ENCODE peak calls at places on chromosomes 12 and 14, in five cellular contexts. One of them, this sample, is unnamed.

GRCh38 chr14:33165144-33165925 is 226.7 kb downstream of the NPAS3 start:
- DNase-seq in esophagus muscularis mucosa: no peak
- DNase-seq in stomach: no peak
- DNase-seq in ascending aorta: no peak
- DNase-seq in BE2C: no peak
- DNase-seq in this sample: no peak

GRCh38 chr12:34399631-34400422 is 377.5 kb downstream of the ALG10 start:
- DNase-seq in BE2C: peak; percentile 3
- DNase-seq in esophagus muscularis mucosa: peak; percentile 84
- DNase-seq in ascending aorta: no peak
- DNase-seq in stomach: peak; percentile 20
- DNase-seq in this sample: no peak

GRCh38 chr14:89171168-89171567 is 245.9 kb downstream of the FOXN3 start:
- DNase-seq in esophagus muscularis mucosa: no peak
- DNase-seq in ascending aorta: no peak
- DNase-seq in stomach: no peak
- DNase-seq in BE2C: no peak
- DNase-seq in this sample: no peak

GRCh38 chr12:29176951-29177350 is 27.9 kb downstream of the FAR2 start:
- DNase-seq in ascending aorta: no peak
- DNase-seq in BE2C: no peak
- DNase-seq in stomach: no peak
- DNase-seq in esophagus muscularis mucosa: no peak
- DNase-seq in this sample: no peak

GRCh38 chr14:54420478-54421116 is 20.6 kb downstream of the CNIH1 start:
- DNase-seq in ascending aorta: no peak
- DNase-seq in stomach: no peak
- DNase-seq in esophagus muscularis mucosa: no peak
- DNase-seq in BE2C: peak; percentile 53
- DNase-seq in this sample: no peak

GRCh38 chr12:127399451-127399850 is 867.5 kb upstream of the TMEM132C start:
- DNase-seq in ascending aorta: no peak
- DNase-seq in esophagus muscularis mucosa: peak; percentile 14
- DNase-seq in BE2C: no peak
- DNase-seq in stomach: no peak
- DNase-seq in this sample: no peak

GRCh38 chr14:69429643-69430042 is 31.2 kb downstream of the SLC39A9 start:
- DNase-seq in ascending aorta: no peak
- DNase-seq in esophagus muscularis mucosa: no peak
- DNase-seq in BE2C: no peak
- DNase-seq in stomach: no peak
- DNase-seq in this sample: no peak

GRCh38 chr12:57166971-57167371 is 19.6 kb upstream of the LRP1-AS start:
- DNase-seq in BE2C: no peak
- DNase-seq in ascending aorta: no peak
- DNase-seq in esophagus muscularis mucosa: no peak
- DNase-seq in stomach: no peak
- DNase-seq in this sample: no peak

GRCh38 chr12:30880061-30880460 is 46.5 kb upstream of the TSPAN11 start:
- DNase-seq in ascending aorta: no peak
- DNase-seq in stomach: no peak
- DNase-seq in BE2C: no peak
- DNase-seq in esophagus muscularis mucosa: peak; percentile 80
- DNase-seq in this sample: no peak

GRCh38 chr12:24615967-24616411 is 332.9 kb downstream of the BCAT1 start:
- DNase-seq in esophagus muscularis mucosa: no peak
- DNase-seq in stomach: no peak
- DNase-seq in ascending aorta: no peak
- DNase-seq in BE2C: no peak
- DNase-seq in this sample: no peak
- TF ChIP-seq CTCF in esophagus muscularis mucosa: no peak
- TF ChIP-seq CTCF in stomach: no peak
- TF ChIP-seq CTCF in ascending aorta: no peak
- TF ChIP-seq CTCF in BE2C: no peak
- TF ChIP-seq CTCF in this sample: no peak

GRCh38 chr14:50944647-50945413 is 547 bp upstream of the PYGL start:
- DNase-seq in stomach: peak; percentile 50
- DNase-seq in esophagus muscularis mucosa: no peak
- DNase-seq in ascending aorta: no peak
- DNase-seq in BE2C: peak; percentile 25
- DNase-seq in this sample: peak; percentile 46
- H3K4me3 ChIP-seq in stomach: peak overlapping the region; percentile 95
- H3K4me3 ChIP-seq in esophagus muscularis mucosa: peak overlapping the region; percentile 94
- H3K4me3 ChIP-seq in ascending aorta: peak overlapping the region; percentile 76
- H3K4me3 ChIP-seq in BE2C: peak overlapping the region; percentile 87
- H3K4me3 ChIP-seq in this sample: peak overlapping the region; percentile 64

GRCh38 chr12:24776856-24777255 is 172.0 kb downstream of the BCAT1 start:
- DNase-seq in stomach: no peak
- DNase-seq in ascending aorta: no peak
- DNase-seq in BE2C: no peak
- DNase-seq in esophagus muscularis mucosa: no peak
- DNase-seq in this sample: no peak

GRCh38 chr12:24777359-24777758 is 171.5 kb downstream of the BCAT1 start:
- DNase-seq in esophagus muscularis mucosa: no peak
- DNase-seq in stomach: no peak
- DNase-seq in ascending aorta: no peak
- DNase-seq in BE2C: no peak
- DNase-seq in this sample: no peak

GRCh38 chr12:24778486-24779304 is 170.2 kb downstream of the BCAT1 start:
- DNase-seq in ascending aorta: no peak
- DNase-seq in stomach: no peak
- DNase-seq in BE2C: no peak
- DNase-seq in esophagus muscularis mucosa: no peak
- DNase-seq in this sample: no peak

DNA sequence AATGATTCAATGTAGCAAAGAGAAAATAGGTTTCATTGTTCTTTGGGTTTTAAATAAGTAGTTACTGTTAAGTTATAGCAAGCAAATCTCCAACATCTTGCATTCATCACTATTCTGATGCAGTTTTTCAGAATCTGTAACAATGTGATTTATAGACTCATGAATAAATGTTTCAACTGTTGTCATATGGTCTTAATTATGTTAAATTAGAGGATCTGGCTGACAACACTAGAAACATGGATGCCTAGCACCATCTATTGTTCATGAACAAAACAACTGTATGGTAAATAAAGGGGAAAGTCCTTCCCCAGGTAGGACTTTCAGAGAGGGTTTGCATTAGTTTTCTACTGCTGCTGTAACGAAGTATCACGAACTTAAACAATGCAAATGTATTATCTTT is 167.9 kb downstream of the BCAT1 start:
- DNase-seq in esophagus muscularis mucosa: no peak
- DNase-seq in stomach: no peak
- DNase-seq in BE2C: no peak
- DNase-seq in ascending aorta: no peak
- DNase-seq in this sample: no peak
- TF ChIP-seq CTCF in esophagus muscularis mucosa: no peak
- TF ChIP-seq CTCF in stomach: no peak
- TF ChIP-seq CTCF in BE2C: peak; percentile 43
- TF ChIP-seq CTCF in ascending aorta: no peak
- TF ChIP-seq CTCF in this sample: peak; percentile 28

GRCh38 chr14:90508536-90509254 is 111.9 kb downstream of the CALM1 start:
- DNase-seq in BE2C: no peak
- DNase-seq in esophagus muscularis mucosa: no peak
- DNase-seq in ascending aorta: no peak
- DNase-seq in stomach: peak; percentile 85
- DNase-seq in this sample: peak; percentile 64
- H3K4me3 ChIP-seq in BE2C: no peak overlapping the region
- H3K4me3 ChIP-seq in esophagus muscularis mucosa: no peak overlapping the region
- H3K4me3 ChIP-seq in ascending aorta: no peak overlapping the region
- H3K4me3 ChIP-seq in stomach: no peak overlapping the region
- H3K4me3 ChIP-seq in this sample: no peak overlapping the region

DNA sequence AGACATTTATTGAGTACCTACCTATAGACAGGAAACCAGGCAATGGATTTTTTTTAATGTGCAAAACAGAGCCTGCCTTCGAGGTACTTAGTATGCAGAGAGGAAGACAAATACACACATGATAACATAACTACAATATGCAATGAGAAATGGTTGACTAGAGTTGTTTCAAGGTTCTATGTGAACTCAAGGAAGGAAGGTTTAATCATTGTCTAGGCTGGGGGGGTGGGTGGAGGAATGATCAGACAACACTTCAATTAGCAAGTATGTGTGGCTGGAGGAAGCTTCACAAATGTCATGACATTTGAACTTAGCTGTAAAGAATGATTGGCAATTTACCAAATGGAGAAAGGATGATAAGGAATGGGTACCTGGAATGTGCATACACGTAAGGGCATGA is 985.3 kb downstream of the FLRT2 start:
- DNase-seq in esophagus muscularis mucosa: no peak
- DNase-seq in stomach: no peak
- DNase-seq in ascending aorta: no peak
- DNase-seq in BE2C: no peak
- DNase-seq in this sample: no peak
- TF ChIP-seq CTCF in esophagus muscularis mucosa: no peak
- TF ChIP-seq CTCF in stomach: no peak
- TF ChIP-seq CTCF in ascending aorta: no peak
- TF ChIP-seq CTCF in BE2C: no peak
- TF ChIP-seq CTCF in this sample: no peak

GRCh38 chr12:69157023-69157655 is 82.2 kb upstream of the CPSF6 start:
- DNase-seq in BE2C: peak; percentile 91
- DNase-seq in esophagus muscularis mucosa: peak; percentile 96
- DNase-seq in stomach: peak; percentile 90
- DNase-seq in ascending aorta: peak; percentile 21
- DNase-seq in this sample: peak; percentile 40
- H3K4me3 ChIP-seq in BE2C: peak overlapping the region; percentile 21
- H3K4me3 ChIP-seq in esophagus muscularis mucosa: no peak overlapping the region
- H3K4me3 ChIP-seq in stomach: no peak overlapping the region
- H3K4me3 ChIP-seq in ascending aorta: no peak overlapping the region
- H3K4me3 ChIP-seq in this sample: no peak overlapping the region

This sample was measured in LNCaP clone FGC.